ENCODE peak calls at places on chromosomes 1 and 21, in four cellular contexts. One of them, this sample, is unnamed.

GRCh38 chr1:53982034-53982761 is 35.8 kb downstream of the LDLRAD1 start:
- DNase-seq in AG08395: peak
- DNase-seq in NCI-H1092: no peak
- DNase-seq in activated naive CD4-positive, alpha-beta T cell treated with Interleukin-2 at 50 U/mL for 16 hours: no peak
- DNase-seq in this sample: no peak

GRCh38 chr1:23149110-23149509 is 19.5 kb downstream of the LUZP1 start:
- DNase-seq in AG08395: no peak
- DNase-seq in NCI-H1092: no peak
- DNase-seq in activated naive CD4-positive, alpha-beta T cell treated with Interleukin-2 at 50 U/mL for 16 hours: no peak
- DNase-seq in this sample: no peak

GRCh38 chr1:3170566-3171453 is 101.8 kb downstream of the PRDM16 start:
- DNase-seq in activated naive CD4-positive, alpha-beta T cell treated with Interleukin-2 at 50 U/mL for 16 hours: no peak
- DNase-seq in NCI-H1092: peak
- DNase-seq in AG08395: peak
- DNase-seq in this sample: peak

GRCh38 chr1:172352435-172352834 is 68.0 kb upstream of the C1orf105 start:
- DNase-seq in activated naive CD4-positive, alpha-beta T cell treated with Interleukin-2 at 50 U/mL for 16 hours: no peak
- DNase-seq in AG08395: no peak
- DNase-seq in NCI-H1092: no peak
- DNase-seq in this sample: no peak

GRCh38 chr1:226763741-226764264 is 24.7 kb upstream of the ITPKB start:
- DNase-seq in NCI-H1092: no peak
- DNase-seq in activated naive CD4-positive, alpha-beta T cell treated with Interleukin-2 at 50 U/mL for 16 hours: peak
- DNase-seq in AG08395: peak
- DNase-seq in this sample: no peak

GRCh38 chr1:3903141-3904005 is 3.3 kb upstream of the C1orf174 start:
- DNase-seq in NCI-H1092: no peak
- DNase-seq in AG08395: no peak
- DNase-seq in activated naive CD4-positive, alpha-beta T cell treated with Interleukin-2 at 50 U/mL for 16 hours: no peak
- DNase-seq in this sample: no peak

GRCh38 chr1:201850053-201850397 is 21.1 kb downstream of the IPO9 start:
- DNase-seq in activated naive CD4-positive, alpha-beta T cell treated with Interleukin-2 at 50 U/mL for 16 hours: no peak
- DNase-seq in NCI-H1092: no peak
- DNase-seq in AG08395: peak
- DNase-seq in this sample: no peak

GRCh38 chr1:96130432-96130831 is 591.2 kb upstream of the PTBP2 start:
- DNase-seq in AG08395: no peak
- DNase-seq in activated naive CD4-positive, alpha-beta T cell treated with Interleukin-2 at 50 U/mL for 16 hours: no peak
- DNase-seq in NCI-H1092: peak
- DNase-seq in this sample: no peak

GRCh38 chr21:31232344-31232743 is 111.7 kb downstream of the TIAM1 start:
- DNase-seq in NCI-H1092: no peak
- DNase-seq in activated naive CD4-positive, alpha-beta T cell treated with Interleukin-2 at 50 U/mL for 16 hours: no peak
- DNase-seq in AG08395: no peak
- DNase-seq in this sample: no peak

GRCh38 chr1:212819704-212820103 is 27.7 kb downstream of the SPATA45 start:
- DNase-seq in AG08395: no peak
- DNase-seq in NCI-H1092: no peak
- DNase-seq in activated naive CD4-positive, alpha-beta T cell treated with Interleukin-2 at 50 U/mL for 16 hours: no peak
- DNase-seq in this sample: no peak

GRCh38 chr1:30928171-30928570 is 19.6 kb upstream of the SDC3 start:
- DNase-seq in activated naive CD4-positive, alpha-beta T cell treated with Interleukin-2 at 50 U/mL for 16 hours: no peak
- DNase-seq in AG08395: no peak
- DNase-seq in NCI-H1092: no peak
- DNase-seq in this sample: no peak

GRCh38 chr1:203626910-203627246 is 246 bp downstream of the ATP2B4 start:
- DNase-seq in activated naive CD4-positive, alpha-beta T cell treated with Interleukin-2 at 50 U/mL for 16 hours: no peak
- DNase-seq in AG08395: peak
- DNase-seq in NCI-H1092: peak
- DNase-seq in this sample: no peak

GRCh38 chr21:36478207-36478701 is 1.7 kb downstream of the CLDN14 start:
- DNase-seq in NCI-H1092: no peak
- DNase-seq in AG08395: peak
- DNase-seq in activated naive CD4-positive, alpha-beta T cell treated with Interleukin-2 at 50 U/mL for 16 hours: peak
- DNase-seq in this sample: no peak

GRCh38 chr1:182990413-182991144 is 32.6 kb upstream of the LAMC1 start:
- DNase-seq in AG08395: no peak
- DNase-seq in activated naive CD4-positive, alpha-beta T cell treated with Interleukin-2 at 50 U/mL for 16 hours: no peak
- DNase-seq in NCI-H1092: no peak
- DNase-seq in this sample: no peak

GRCh38 chr1:3435666-3436065 is 18.8 kb upstream of the ARHGEF16 start:
- DNase-seq in activated naive CD4-positive, alpha-beta T cell treated with Interleukin-2 at 50 U/mL for 16 hours: no peak
- DNase-seq in AG08395: no peak
- DNase-seq in NCI-H1092: no peak
- DNase-seq in this sample: no peak

GRCh38 chr1:62962794-62963776 is 179.2 kb downstream of the ATG4C start:
- DNase-seq in NCI-H1092: no peak
- DNase-seq in activated naive CD4-positive, alpha-beta T cell treated with Interleukin-2 at 50 U/mL for 16 hours: no peak
- DNase-seq in AG08395: peak
- DNase-seq in this sample: no peak

GRCh38 chr1:168582690-168583325 is 6.4 kb downstream of the XCL1 start:
- DNase-seq in activated naive CD4-positive, alpha-beta T cell treated with Interleukin-2 at 50 U/mL for 16 hours: no peak
- DNase-seq in AG08395: peak
- DNase-seq in NCI-H1092: no peak
- DNase-seq in this sample: no peak

GRCh38 chr1:94621392-94621791 is 79.8 kb upstream of the F3 start:
- DNase-seq in activated naive CD4-positive, alpha-beta T cell treated with Interleukin-2 at 50 U/mL for 16 hours: no peak
- DNase-seq in NCI-H1092: no peak
- DNase-seq in AG08395: no peak
- DNase-seq in this sample: peak

GRCh38 chr21:35138665-35139381 is 89.7 kb upstream of the RUNX1 start:
- DNase-seq in AG08395: no peak
- DNase-seq in NCI-H1092: no peak
- DNase-seq in activated naive CD4-positive, alpha-beta T cell treated with Interleukin-2 at 50 U/mL for 16 hours: peak
- DNase-seq in this sample: no peak

GRCh38 chr1:204560590-204560989 is 44.4 kb downstream of the MDM4 start:
- DNase-seq in NCI-H1092: no peak
- DNase-seq in AG08395: peak
- DNase-seq in activated naive CD4-positive, alpha-beta T cell treated with Interleukin-2 at 50 U/mL for 16 hours: no peak
- DNase-seq in this sample: no peak

GRCh38 chr1:15866696-15867687 is 19.5 kb downstream of the SPEN start:
- DNase-seq in AG08395: no peak
- DNase-seq in NCI-H1092: no peak
- DNase-seq in activated naive CD4-positive, alpha-beta T cell treated with Interleukin-2 at 50 U/mL for 16 hours: no peak
- DNase-seq in this sample: no peak

GRCh38 chr21:29678616-29679015 is 261.2 kb downstream of the GRIK1 start:
- DNase-seq in activated naive CD4-positive, alpha-beta T cell treated with Interleukin-2 at 50 U/mL for 16 hours: no peak
- DNase-seq in NCI-H1092: no peak
- DNase-seq in AG08395: no peak
- DNase-seq in this sample: no peak

GRCh38 chr1:119542492-119542946 is 35.5 kb downstream of the HSD3B1 start:
- DNase-seq in NCI-H1092: no peak
- DNase-seq in activated naive CD4-positive, alpha-beta T cell treated with Interleukin-2 at 50 U/mL for 16 hours: no peak
- DNase-seq in AG08395: peak
- DNase-seq in this sample: no peak

GRCh38 chr1:197918815-197919522 is 1.8 kb downstream of the LHX9 start:
- DNase-seq in NCI-H1092: no peak
- DNase-seq in activated naive CD4-positive, alpha-beta T cell treated with Interleukin-2 at 50 U/mL for 16 hours: no peak
- DNase-seq in AG08395: no peak
- DNase-seq in this sample: no peak

GRCh38 chr1:47440849-47441170 is 3.0 kb downstream of the FOXD2 start:
- DNase-seq in activated naive CD4-positive, alpha-beta T cell treated with Interleukin-2 at 50 U/mL for 16 hours: no peak
- DNase-seq in AG08395: no peak
- DNase-seq in NCI-H1092: no peak
- DNase-seq in this sample: no peak

GRCh38 chr1:44089371-44090070 is 29.1 kb upstream of the KLF17 start:
- DNase-seq in activated naive CD4-positive, alpha-beta T cell treated with Interleukin-2 at 50 U/mL for 16 hours: no peak
- DNase-seq in AG08395: no peak
- DNase-seq in NCI-H1092: no peak
- DNase-seq in this sample: peak

GRCh38 chr1:59232209-59232608 is 64.7 kb upstream of the FGGY start:
- DNase-seq in AG08395: no peak
- DNase-seq in activated naive CD4-positive, alpha-beta T cell treated with Interleukin-2 at 50 U/mL for 16 hours: no peak
- DNase-seq in NCI-H1092: peak
- DNase-seq in this sample: peak

GRCh38 chr1:230319014-230319747 is 107.0 kb downstream of the PGBD5 start:
- DNase-seq in activated naive CD4-positive, alpha-beta T cell treated with Interleukin-2 at 50 U/mL for 16 hours: no peak
- DNase-seq in NCI-H1092: no peak
- DNase-seq in AG08395: no peak
- DNase-seq in this sample: no peak

GRCh38 chr21:14531927-14532326 is 14.2 kb downstream of the SAMSN1 start:
- DNase-seq in AG08395: no peak
- DNase-seq in activated naive CD4-positive, alpha-beta T cell treated with Interleukin-2 at 50 U/mL for 16 hours: peak
- DNase-seq in NCI-H1092: no peak
- DNase-seq in this sample: no peak

GRCh38 chr1:226157761-226158316 is 28.7 kb downstream of the ACBD3 start:
- DNase-seq in AG08395: no peak
- DNase-seq in activated naive CD4-positive, alpha-beta T cell treated with Interleukin-2 at 50 U/mL for 16 hours: no peak
- DNase-seq in NCI-H1092: no peak
- DNase-seq in this sample: no peak